ENCODE peak calls at places on chromosomes 12 and 14, in seven cellular contexts. G is neural progenitor cell, K is GM23248, M is SK-N-SH, P is GM23338, L is HCT116, S is hepatocyte. J is an unnamed sample.
A peak's percentile ranks its signal among the peaks of the same experiment; 100 is the strongest.

GRCh38 chr14:93543766-93544165 is 113.0 kb downstream of the UNC79 start:
- DNase-seq in G (peak; percentile 24), K (peak; percentile 61), M (peak; percentile 42), P (peak; percentile 20), L (peak; percentile 19), S (peak; percentile 31), J (peak; percentile 38)

GRCh38 chr12:81295286-81295685 is 217.4 kb downstream of the ACSS3 start:
- DNase-seq in G (no peak), K (no peak), M (no peak), P (no peak), L (no peak), S (no peak), J (no peak)

GRCh38 chr12:87953257-87953860 is 75.8 kb downstream of the C12orf50 start:
- DNase-seq in G (peak; percentile 56), K (peak; percentile 56), M (peak; percentile 57), P (peak; percentile 71), L (peak; percentile 41), S (peak; percentile 48), J (peak; percentile 5)

GRCh38 chr12:77133566-77133965 is 68.2 kb upstream of the E2F7 start:
- DNase-seq in G (peak; percentile 84), K (peak; percentile 68), M (no peak), P (peak; percentile 86), L (no peak), S (peak; percentile 76), J (peak; percentile 39)

GRCh38 chr14:104317975-104318557 is 179.7 kb downstream of the KIF26A start:
- DNase-seq in G (no peak), K (no peak), M (no peak), P (no peak), L (no peak), S (no peak), J (no peak)

GRCh38 chr12:11746024-11746771 is 96.7 kb downstream of the ETV6 start:
- DNase-seq in G (no peak), K (peak; percentile 26), M (no peak), P (no peak), L (no peak), S (no peak), J (peak; percentile 51)

GRCh38 chr12:94649349-94650142 is 811 bp downstream of the TMCC3 start:
- DNase-seq in G (peak; percentile 68), K (peak; percentile 64), M (peak; percentile 82), P (peak; percentile 67), L (no peak), S (peak; percentile 67), J (no peak)

GRCh38 chr12:108846320-108846719 is 11.1 kb downstream of the SSH1 start:
- DNase-seq in G (no peak), K (peak; percentile 75), M (peak; percentile 81), P (no peak), L (no peak), S (no peak), J (no peak)

GRCh38 chr14:103194256-103195045 is 71.2 kb downstream of the TNFAIP2 start:
- DNase-seq in G (no peak), K (peak; percentile 84), M (no peak), P (no peak), L (no peak), S (no peak), J (no peak)

GRCh38 chr14:67515386-67516079 is 17.6 kb upstream of the PLEKHH1 start:
- DNase-seq in G (no peak), K (peak; percentile 53), M (no peak), P (peak; percentile 64), L (no peak), S (no peak), J (peak; percentile 59)

GRCh38 chr14:77485901-77486678 is 12.5 kb downstream of the ISM2 start:
- DNase-seq in G (no peak), K (peak; percentile 94), M (no peak), P (no peak), L (no peak), S (no peak), J (no peak)

GRCh38 chr12:51484119-51484518 is 59.5 kb downstream of the SLC4A8 start:
- DNase-seq in G (no peak), K (no peak), M (no peak), P (no peak), L (no peak), S (no peak), J (no peak)

GRCh38 chr12:80847575-80847974 is 90.2 kb downstream of the LIN7A start:
- DNase-seq in G (no peak), K (no peak), M (no peak), P (no peak), L (no peak), S (no peak), J (no peak)

GRCh38 chr14:45793081-45793480 is 540.1 kb upstream of the MIS18BP1 start:
- DNase-seq in G (no peak), K (no peak), M (no peak), P (no peak), L (no peak), S (peak; percentile 17), J (no peak)

GRCh38 chr14:38252066-38252710 is 3.7 kb downstream of the CLEC14A start:
- DNase-seq in G (no peak), K (no peak), M (no peak), P (no peak), L (no peak), S (no peak), J (no peak)

GRCh38 chr14:38248629-38249028 is 7.3 kb downstream of the CLEC14A start:
- DNase-seq in G (peak; percentile 29), K (peak; percentile 7), M (no peak), P (peak; percentile 41), L (no peak), S (no peak), J (peak; percentile 24)

GRCh38 chr14:38255408-38255672 is 553 bp downstream of the CLEC14A start:
- DNase-seq in G (no peak), K (no peak), M (no peak), P (peak; percentile 74), L (no peak), S (peak; percentile 56), J (no peak)

GRCh38 chr14:38254565-38255407 is 1.1 kb downstream of the CLEC14A start:
- DNase-seq in G (peak; percentile 71), K (peak; percentile 38), M (no peak), P (no peak), L (no peak), S (no peak), J (no peak)

DNA sequence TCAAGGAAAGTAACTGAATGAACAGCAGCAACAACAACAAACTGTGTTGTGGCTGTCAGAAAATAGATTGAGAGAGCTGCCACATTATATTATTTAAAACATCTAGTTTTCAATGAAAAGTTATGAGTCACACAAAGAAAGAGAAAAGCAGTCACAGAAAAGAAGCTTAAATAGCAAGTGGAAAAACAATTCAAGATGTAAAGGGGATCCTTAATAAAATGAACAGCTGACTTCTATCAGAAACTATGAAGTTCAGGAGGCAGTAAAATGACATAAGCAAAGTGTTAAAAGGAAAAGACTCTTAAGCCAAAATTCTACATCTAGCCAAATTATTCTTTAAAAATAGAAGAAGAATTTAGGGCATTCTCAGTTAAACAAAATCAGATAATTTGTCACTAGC is 5.6 kb downstream of the CLEC14A start:
- DNase-seq in G (no peak), K (no peak), M (no peak), P (no peak), L (no peak), S (no peak), J (no peak)
- H2AFZ ChIP-seq in G (no peak overlapping the region), K (peak overlapping the region; percentile 7), M (no peak overlapping the region), P (no peak overlapping the region), L (no peak overlapping the region), S (no peak overlapping the region), J (peak overlapping the region; percentile 37)

DNA sequence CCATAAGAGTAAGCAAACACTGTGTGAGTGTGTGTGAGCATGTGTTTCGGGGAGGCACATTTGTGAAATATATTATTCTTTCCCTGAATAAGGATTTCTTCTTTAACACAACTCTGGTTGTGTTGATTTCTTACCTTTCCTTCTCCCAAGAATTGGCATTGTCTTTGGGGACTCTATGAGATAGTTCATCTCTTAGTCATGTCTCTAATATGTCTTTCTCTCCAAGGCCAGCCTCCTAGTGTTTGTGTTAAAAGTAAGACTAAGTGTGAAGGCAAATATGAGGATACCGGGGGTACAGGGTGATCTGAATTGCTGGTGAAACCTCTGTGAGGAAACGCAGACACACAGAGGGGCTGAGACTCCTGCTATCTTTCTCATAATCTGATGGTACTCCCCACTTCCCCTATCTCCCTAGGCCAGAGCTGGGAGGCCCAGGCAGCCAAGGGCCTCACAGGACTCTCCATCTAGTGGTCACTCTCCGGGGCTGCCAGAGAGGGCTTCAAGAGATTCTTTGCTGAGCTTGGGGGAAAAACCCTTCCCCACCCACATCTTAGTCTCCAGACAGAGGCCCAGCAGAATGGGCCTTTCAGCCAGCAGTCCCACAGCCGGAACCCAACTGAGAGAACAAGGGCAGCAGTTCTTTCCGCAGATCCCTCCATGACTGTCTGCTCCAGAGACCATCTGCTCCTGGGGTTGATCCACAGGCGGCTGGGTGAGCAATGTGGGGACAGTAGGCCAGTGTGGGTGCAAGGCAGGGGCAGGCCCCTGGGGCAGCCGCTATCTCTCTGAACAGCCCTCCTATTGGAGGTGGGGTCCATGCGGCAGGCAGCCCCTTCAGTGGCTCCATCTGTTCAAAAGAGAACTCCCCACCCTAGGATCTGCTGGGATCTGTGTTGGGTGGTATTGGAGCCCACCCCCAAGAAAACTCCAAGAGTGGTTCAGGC is 5.8 kb upstream of the HOXC12 start:
- DNase-seq in G (no peak), K (no peak), M (no peak), P (no peak), L (no peak), S (no peak), J (no peak)
- TF ChIP-seq EZH2phosphoT487 in G (no peak), K (no peak), M (no peak), P (peak; percentile 20), L (no peak), S (no peak), J (no peak)

GRCh38 chr14:94702629-94703028 is 67.3 kb downstream of the GSC start:
- DNase-seq in G (no peak), K (no peak), M (no peak), P (no peak), L (no peak), S (no peak), J (no peak)
- H2AFZ ChIP-seq in G (no peak overlapping the region), K (no peak overlapping the region), M (no peak overlapping the region), P (no peak overlapping the region), L (no peak overlapping the region), S (no peak overlapping the region), J (no peak overlapping the region)

GRCh38 chr14:22520786-22521185 is 68.2 kb downstream of the DAD1 start:
- DNase-seq in G (no peak), K (no peak), M (no peak), P (no peak), L (no peak), S (no peak), J (no peak)

GRCh38 chr14:22518073-22518472 is 71.0 kb downstream of the DAD1 start:
- DNase-seq in G (peak; percentile 76), K (no peak), M (no peak), P (no peak), L (no peak), S (no peak), J (no peak)

GRCh38 chr14:22517117-22517720 is 71.8 kb downstream of the DAD1 start:
- DNase-seq in G (no peak), K (no peak), M (peak; percentile 54), P (no peak), L (no peak), S (no peak), J (peak; percentile 60)

GRCh38 chr14:22521449-22522239 is 67.4 kb downstream of the DAD1 start:
- DNase-seq in G (no peak), K (no peak), M (no peak), P (no peak), L (no peak), S (no peak), J (no peak)

DNA sequence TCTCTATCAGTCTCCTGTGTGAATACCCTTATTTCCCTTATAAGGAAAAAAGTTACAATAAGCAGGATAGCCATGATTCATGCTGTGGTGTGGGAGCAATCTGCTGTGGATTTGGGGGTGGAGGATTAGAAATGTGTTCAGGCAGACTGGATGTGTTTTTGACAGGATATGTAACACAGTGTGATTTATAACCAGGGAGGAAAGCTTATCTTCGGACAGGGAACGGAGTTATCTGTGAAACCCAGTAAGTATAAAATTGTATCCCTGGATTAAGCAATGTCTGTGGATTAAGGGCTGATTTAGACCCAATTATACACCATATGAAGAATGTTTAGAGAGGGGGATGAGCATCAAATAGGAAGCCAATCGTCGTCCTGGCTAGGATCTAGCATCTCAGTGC is 68.8 kb downstream of the DAD1 start:
- DNase-seq in G (no peak), K (peak; percentile 61), M (no peak), P (no peak), L (no peak), S (no peak), J (no peak)
- TF ChIP-seq EZH2phosphoT487 in G (no peak), K (no peak), M (no peak), P (no peak), L (no peak), S (no peak), J (no peak)

J was measured in OCI-LY7.